ENCODE peak calls at places on chromosomes 13 and 19, in five cellular contexts. F is adrenal gland, X is Ammon's horn, M is KG1, B is psoas muscle. W is an unnamed sample.
A peak's percentile ranks its signal among the peaks of the same experiment; 100 is the strongest.

GRCh38 chr19:8391274-8392016 is 1.3 kb downstream of the RAB11B start:
- DNase-seq in F (no peak), M (no peak), B (peak; percentile 60), X (no peak), W (no peak)

GRCh38 chr19:27774827-27775226 is 1438.1 kb downstream of the UQCRFS1 start:
- DNase-seq in M (no peak), F (peak; percentile 19), X (no peak), B (no peak), W (no peak)

GRCh38 chr19:36152061-36152885 is at the start of gene COX7A1:
- DNase-seq in F (peak; percentile 82), X (no peak), M (no peak), B (peak; percentile 90), W (peak; percentile 45)

GRCh38 chr19:588093-588742 is 1.5 kb upstream of the HCN2 start:
- DNase-seq in B (no peak), F (peak; percentile 91), X (peak; percentile 93), M (peak; percentile 48), W (peak; percentile 76)

GRCh38 chr19:44704982-44705381 is 6.0 kb downstream of the CEACAM16 start:
- DNase-seq in M (no peak), B (no peak), F (no peak), X (no peak), W (no peak)

GRCh38 chr19:18460313-18460712 is 22.4 kb upstream of the ISYNA1 start:
- DNase-seq in X (no peak), B (peak; percentile 89), F (peak; percentile 81), M (no peak), W (peak; percentile 66)

GRCh38 chr13:27079421-27079958 is 92.1 kb downstream of the USP12 start:
- DNase-seq in M (no peak), F (no peak), X (no peak), B (no peak), W (no peak)

GRCh38 chr13:40101708-40102359 is 446.4 kb downstream of the COG6 start:
- DNase-seq in F (no peak), B (no peak), X (no peak), M (no peak), W (no peak)

GRCh38 chr19:35346193-35347052 is 1.3 kb upstream of the FFAR1 start:
- DNase-seq in B (no peak), F (no peak), M (peak; percentile 31), X (no peak), W (peak; percentile 63)

GRCh38 chr19:3135961-3136683 is at the start of gene GNA15:
- DNase-seq in M (no peak), F (peak; percentile 30), B (no peak), X (no peak), W (peak; percentile 62)

GRCh38 chr13:32045963-32046785 is 14.6 kb downstream of the FRY start:
- DNase-seq in F (no peak), M (peak; percentile 40), X (peak; percentile 80), B (no peak), W (no peak)

GRCh38 chr19:16070366-16070990 is 5.8 kb upstream of the TPM4 start:
- DNase-seq in B (peak; percentile 67), F (no peak), X (no peak), M (peak; percentile 78), W (peak; percentile 96)

GRCh38 chr19:2168619-2169424 is 5.1 kb downstream of the DOT1L start:
- DNase-seq in M (no peak), X (peak; percentile 93), B (peak; percentile 99), F (peak; percentile 98), W (peak; percentile 94)

GRCh38 chr13:29522044-29522685 is 73.3 kb downstream of the SLC7A1 start:
- DNase-seq in F (no peak), B (no peak), M (no peak), X (no peak), W (no peak)

GRCh38 chr19:4916292-4917082 is 7.2 kb downstream of the UHRF1 start:
- DNase-seq in X (peak; percentile 25), M (peak; percentile 98), B (no peak), F (no peak), W (peak; percentile 22)

GRCh38 chr19:47228168-47228936 is 2.6 kb downstream of the BBC3 start:
- DNase-seq in B (peak; percentile 75), X (no peak), F (peak; percentile 74), M (no peak), W (peak; percentile 74)

GRCh38 chr13:61648546-61648945 is 232.9 kb upstream of the PCDH20 start:
- DNase-seq in M (no peak), X (peak; percentile 31), F (no peak), B (no peak), W (no peak)

W was measured in transverse colon.